ENCODE peak calls at places on chromosomes 3 and 15, in ten cellular contexts. N is breast epithelium, Q is right lobe of liver, W is transverse colon, E is suprapubic skin, H is uterus, V is sigmoid colon, F is heart left ventricle, G is spleen, D is prostate gland. R is an unnamed sample.

GRCh38 chr15:66404532-66404931 is 17.8 kb downstream of the MAP2K1 start:
- DNase-seq in N (no peak), Q (no peak), W (no peak), E (no peak), H (no peak), V (no peak), F (no peak), G (no peak), D (no peak), R (peak; percentile 53)

GRCh38 chr3:185250247-185250646 is 3.6 kb downstream of the EHHADH start:
- DNase-seq in N (no peak), Q (no peak), W (no peak), E (no peak), H (no peak), V (no peak), F (no peak), G (no peak), D (no peak), R (no peak)

GRCh38 chr3:184380210-184380626 is 364 bp downstream of the CHRD start:
- DNase-seq in N (no peak), Q (peak; percentile 89), W (peak; percentile 65), E (peak; percentile 81), H (peak; percentile 83), V (peak; percentile 90), F (peak; percentile 74), G (peak; percentile 79), D (peak; percentile 33), R (peak; percentile 43)

GRCh38 chr3:105253225-105253624 is 113.5 kb upstream of the ALCAM start:
- DNase-seq in N (no peak), Q (no peak), W (no peak), E (no peak), H (no peak), V (no peak), F (no peak), G (no peak), D (peak; percentile 13), R (no peak)

GRCh38 chr3:31861839-31862238 is 119.2 kb downstream of the OSBPL10 start:
- DNase-seq in N (no peak), Q (no peak), W (no peak), E (no peak), H (no peak), V (no peak), F (no peak), G (no peak), D (no peak), R (no peak)

GRCh38 chr3:134601539-134602439 is 49.0 kb downstream of the KY start:
- DNase-seq in N (no peak), Q (no peak), W (no peak), E (no peak), H (no peak), V (no peak), F (no peak), G (no peak), D (no peak), R (no peak)

GRCh38 chr15:29134641-29135071 is 135.0 kb downstream of the NSMCE3 start:
- DNase-seq in N (no peak), Q (no peak), W (no peak), E (peak; percentile 36), H (no peak), V (no peak), F (no peak), G (no peak), D (no peak), R (no peak)

GRCh38 chr15:73784299-73784698 is 31.1 kb upstream of the INSYN1 start:
- DNase-seq in N (no peak), Q (no peak), W (no peak), E (no peak), H (no peak), V (no peak), F (no peak), G (no peak), D (no peak), R (no peak)

GRCh38 chr3:156535162-156535627 is 19.7 kb downstream of the SSR3 start:
- DNase-seq in N (peak; percentile 86), Q (peak; percentile 58), W (peak; percentile 51), E (peak; percentile 65), H (peak; percentile 81), V (peak; percentile 94), F (peak; percentile 79), G (no peak), D (no peak), R (peak; percentile 87)

DNA sequence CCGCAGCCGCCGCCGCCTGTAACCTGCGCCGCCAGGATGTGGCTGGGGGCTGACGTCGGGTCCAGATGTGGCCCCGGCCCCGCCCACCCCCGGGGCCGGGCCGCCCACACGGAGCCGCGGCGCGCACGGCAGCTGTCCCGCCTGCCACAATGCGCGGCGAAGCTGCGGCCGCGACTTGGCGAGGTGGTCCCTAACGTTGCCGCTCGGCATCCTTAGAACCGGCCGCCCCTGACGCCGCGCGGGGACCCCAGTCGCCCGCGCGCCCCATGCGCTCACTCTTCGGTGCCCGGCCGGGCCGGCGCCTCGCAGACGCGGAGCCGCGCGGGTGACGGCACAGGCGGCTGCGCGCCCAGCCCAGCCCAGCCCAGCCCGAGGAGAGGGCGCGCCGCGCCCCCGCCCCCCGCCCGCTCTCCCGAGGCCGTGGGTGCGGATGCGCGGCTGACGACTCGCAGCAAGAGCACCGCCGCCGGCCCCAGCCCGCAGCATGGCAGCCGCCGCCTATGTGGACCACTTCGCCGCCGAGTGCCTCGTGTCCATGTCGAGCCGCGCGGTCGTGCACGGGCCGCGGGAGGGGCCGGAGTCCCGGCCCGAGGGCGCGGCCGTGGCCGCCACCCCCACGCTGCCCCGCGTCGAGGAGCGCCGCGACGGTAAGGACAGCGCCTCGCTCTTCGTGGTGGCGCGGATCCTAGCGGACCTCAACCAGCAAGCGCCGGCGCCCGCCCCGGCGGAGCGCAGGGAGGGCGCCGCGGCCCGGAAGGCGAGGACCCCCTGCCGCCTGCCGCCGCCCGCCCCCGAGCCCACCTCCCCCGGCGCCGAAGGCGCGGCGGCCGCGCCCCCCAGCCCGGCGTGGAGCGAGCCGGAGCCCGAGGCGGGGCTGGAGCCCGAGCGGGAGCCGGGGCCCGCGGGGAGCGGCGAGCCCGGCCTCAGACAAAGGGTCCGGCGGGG is at the start of gene KLF13:
- DNase-seq in N (no peak), Q (peak; percentile 78), W (peak; percentile 76), E (peak; percentile 88), H (no peak), V (peak; percentile 85), F (peak; percentile 82), G (peak; percentile 96), D (peak; percentile 57), R (peak; percentile 96)
- TF ChIP-seq POLR2A in N (no peak), Q (peak; percentile 60), W (no peak), E (peak; percentile 61), H (peak; percentile 38), V (no peak), F (peak; percentile 43), G (peak; percentile 80), D (peak; percentile 10), R (peak; percentile 71)

DNA sequence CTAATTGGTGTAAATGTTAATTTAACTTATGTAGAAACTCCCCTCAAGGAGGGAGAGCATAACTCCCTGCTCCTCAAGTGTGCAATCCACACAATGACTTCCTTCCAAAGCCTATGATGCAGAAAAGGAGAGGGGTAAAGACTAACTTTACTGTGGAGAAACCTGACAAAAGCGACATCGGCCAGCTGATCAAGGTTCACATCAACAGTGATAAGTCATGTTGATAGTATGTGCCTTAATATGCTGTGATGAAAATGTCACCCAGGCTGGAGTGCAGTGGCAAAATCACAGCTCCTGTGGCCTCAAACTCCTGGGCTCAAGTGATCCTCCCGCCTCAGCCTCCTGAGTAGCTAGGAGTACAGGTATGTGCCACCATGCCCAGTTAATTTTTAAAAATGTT is 76.5 kb downstream of the TFDP2 start:
- DNase-seq in N (no peak), Q (no peak), W (peak; percentile 19), E (no peak), H (no peak), V (no peak), F (no peak), G (no peak), D (no peak), R (no peak)
- H3K27ac ChIP-seq in N (no peak overlapping the region), Q (no peak overlapping the region), W (peak overlapping the region; percentile 82), E (no peak overlapping the region), H (no peak overlapping the region), V (no peak overlapping the region), F (no peak overlapping the region), G (no peak overlapping the region), D (no peak overlapping the region), R (no peak overlapping the region)

GRCh38 chr3:28000608-28001007 is 240.8 kb upstream of the CMC1 start:
- DNase-seq in N (no peak), Q (no peak), W (no peak), E (no peak), H (no peak), V (no peak), F (no peak), G (no peak), D (no peak), R (no peak)
- H3K4me3 ChIP-seq in N (no peak overlapping the region), Q (no peak overlapping the region), W (no peak overlapping the region), E (no peak overlapping the region), H (no peak overlapping the region), V (no peak overlapping the region), F (no peak overlapping the region), G (no peak overlapping the region), D (no peak overlapping the region), R (no peak overlapping the region)

GRCh38 chr3:23805881-23806321 is at the start of gene UBE2E1:
- DNase-seq in N (peak; percentile 54), Q (peak; percentile 80), W (peak; percentile 76), E (peak; percentile 80), H (peak; percentile 69), V (peak; percentile 87), F (peak; percentile 86), G (peak; percentile 96), D (peak; percentile 61), R (peak; percentile 93)
- TF ChIP-seq POLR2A in N (no peak), Q (peak; percentile 44), W (peak; percentile 46), E (no peak), H (peak; percentile 22), V (no peak), F (peak; percentile 42), G (peak; percentile 30), D (peak; percentile 50), R (peak; percentile 62)

DNA sequence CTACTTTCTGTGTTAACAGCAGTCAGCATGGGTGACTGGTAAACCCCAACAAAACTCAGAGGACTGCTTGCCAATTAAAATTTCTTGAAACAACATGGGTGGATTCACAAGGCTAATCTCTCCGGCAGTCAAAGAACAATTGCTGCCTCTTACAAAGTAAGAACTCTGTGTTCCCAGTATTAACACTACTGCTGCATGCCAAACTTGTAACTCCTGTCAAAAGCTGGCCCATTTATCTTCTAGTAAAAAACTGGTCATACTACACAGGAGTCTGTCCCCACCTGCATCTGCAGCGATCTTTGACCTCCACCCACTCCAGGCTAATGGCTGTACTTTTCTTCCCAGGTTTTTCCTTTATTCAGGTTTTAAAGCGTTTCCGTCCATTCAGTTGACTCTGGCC is 8.7 kb upstream of the ZNF589 start:
- DNase-seq in N (no peak), Q (no peak), W (no peak), E (no peak), H (no peak), V (no peak), F (no peak), G (no peak), D (peak; percentile 85), R (no peak)
- H3K27ac ChIP-seq in N (no peak overlapping the region), Q (no peak overlapping the region), W (no peak overlapping the region), E (peak overlapping the region; percentile 63), H (no peak overlapping the region), V (no peak overlapping the region), F (no peak overlapping the region), G (peak overlapping the region; percentile 46), D (peak overlapping the region; percentile 74), R (no peak overlapping the region)